ENCODE peak calls at places on chromosomes 3 and 15, in ten cellular contexts. B is adrenal gland, U is A549, F is transverse colon, K is uterus, J is K562, A is heart left ventricle, H is gastrocnemius medialis, T is suprapubic skin, Y is spleen. V is an unnamed sample.

GRCh38 chr3:10160346-10160745 is 4.4 kb upstream of the IRAK2 start:
- DNase-seq in B (no peak), U (no peak), F (no peak), K (no peak), J (no peak), A (no peak), H (no peak), T (no peak), Y (no peak), V (no peak)

GRCh38 chr15:101240364-101240763 is 11.5 kb downstream of the CHSY1 start:
- DNase-seq in B (peak; percentile 70), U (no peak), F (no peak), K (no peak), J (no peak), A (no peak), H (no peak), T (no peak), Y (no peak), V (no peak)

GRCh38 chr3:173336261-173336660 is 61.3 kb upstream of the NLGN1 start:
- DNase-seq in B (no peak), U (no peak), F (no peak), K (no peak), J (no peak), A (no peak), H (no peak), T (no peak), Y (no peak), V (no peak)

GRCh38 chr3:184746131-184747120 is 34.6 kb upstream of the MAGEF1 start:
- DNase-seq in B (no peak), U (no peak), F (no peak), K (no peak), J (no peak), A (no peak), H (no peak), T (peak; percentile 37), Y (peak; percentile 62), V (no peak)

GRCh38 chr3:106720510-106720909 is 656.7 kb upstream of the CCDC54 start:
- DNase-seq in B (no peak), U (no peak), F (no peak), K (no peak), J (no peak), A (no peak), H (no peak), T (no peak), Y (no peak), V (no peak)

GRCh38 chr15:73851679-73852078 is 21.7 kb upstream of the TBC1D21 start:
- DNase-seq in B (peak; percentile 37), U (peak; percentile 44), F (peak; percentile 12), K (no peak), J (peak; percentile 25), A (no peak), H (no peak), T (peak; percentile 28), Y (no peak), V (no peak)

GRCh38 chr3:13399603-13400002 is 20.5 kb downstream of the NUP210 start:
- DNase-seq in B (no peak), U (no peak), F (no peak), K (no peak), J (no peak), A (no peak), H (no peak), T (no peak), Y (no peak), V (no peak)

GRCh38 chr15:64161688-64162477 is 939 bp downstream of the PPIB start:
- DNase-seq in B (no peak), U (no peak), F (no peak), K (no peak), J (no peak), A (no peak), H (no peak), T (no peak), Y (no peak), V (no peak)

GRCh38 chr15:78509726-78510312 is 2.4 kb downstream of the HYKK start:
- DNase-seq in B (no peak), U (no peak), F (no peak), K (no peak), J (no peak), A (no peak), H (no peak), T (no peak), Y (no peak), V (no peak)

GRCh38 chr3:186609247-186609868 is 3.5 kb upstream of the AHSG start:
- DNase-seq in B (peak; percentile 3), U (peak; percentile 41), F (no peak), K (no peak), J (no peak), A (no peak), H (no peak), T (no peak), Y (no peak), V (no peak)

GRCh38 chr3:13854492-13854891 is 25.4 kb downstream of the WNT7A start:
- DNase-seq in B (no peak), U (no peak), F (no peak), K (no peak), J (no peak), A (no peak), H (no peak), T (no peak), Y (peak; percentile 71), V (no peak)

GRCh38 chr3:125240496-125240895 is 27.9 kb upstream of the SLC12A8 start:
- DNase-seq in B (peak; percentile 34), U (no peak), F (no peak), K (no peak), J (no peak), A (no peak), H (no peak), T (no peak), Y (no peak), V (no peak)

GRCh38 chr3:40939113-40940070 is 259.9 kb upstream of the CTNNB1 start:
- DNase-seq in B (no peak), U (peak; percentile 7), F (no peak), K (no peak), J (no peak), A (no peak), H (peak; percentile 27), T (no peak), Y (no peak), V (no peak)

GRCh38 chr3:45942051-45942825 is 1.0 kb upstream of the CXCR6 start:
- DNase-seq in B (peak; percentile 29), U (no peak), F (no peak), K (no peak), J (no peak), A (peak; percentile 33), H (no peak), T (no peak), Y (no peak), V (no peak)

DNA sequence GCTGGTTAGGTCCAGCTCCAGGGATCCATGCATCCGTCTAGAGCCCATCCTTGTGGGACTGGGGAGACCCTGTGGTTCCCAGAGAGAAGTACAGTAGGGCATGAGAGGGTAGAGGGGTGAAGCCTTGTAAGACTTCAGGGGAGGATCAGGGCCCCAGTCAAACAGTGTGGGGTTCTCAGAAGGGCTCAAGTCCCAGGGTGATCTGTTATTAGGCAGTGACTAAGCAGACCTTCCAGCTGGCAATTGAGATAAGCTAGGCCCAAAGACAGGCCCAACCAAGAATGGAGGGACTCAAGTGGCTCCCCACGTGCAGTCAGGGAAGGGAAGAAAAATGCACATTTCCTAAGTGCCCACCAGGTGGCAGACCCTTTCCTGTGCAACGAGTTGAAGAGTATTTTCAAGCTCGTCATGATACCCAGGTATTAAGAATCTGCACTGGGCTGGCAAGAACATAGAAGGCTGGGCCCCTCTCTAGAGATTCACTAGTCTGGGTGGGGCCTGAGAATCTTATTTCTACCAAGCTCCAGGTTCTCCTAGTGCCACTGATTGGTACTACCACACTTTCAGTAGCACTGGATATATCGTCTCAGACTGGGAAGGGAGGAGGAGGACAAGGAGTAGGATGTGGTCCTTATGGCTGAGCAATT is 240.8 kb downstream of the NR1D2 start:
- DNase-seq in B (peak; percentile 34), U (peak; percentile 74), F (peak; percentile 18), K (peak; percentile 32), J (peak; percentile 88), A (no peak), H (peak; percentile 31), T (no peak), Y (no peak), V (no peak)
- TF ChIP-seq POLR2A in B (no peak), U (no peak), F (no peak), K (no peak), J (no peak), A (no peak), H (no peak), T (no peak), Y (no peak), V (no peak)

GRCh38 chr3:159857840-159858239 is 130.8 kb upstream of the IL12A start:
- DNase-seq in B (no peak), U (no peak), F (no peak), K (no peak), J (no peak), A (no peak), H (peak; percentile 73), T (no peak), Y (no peak), V (no peak)

GRCh38 chr3:159859424-159859823 is 129.2 kb upstream of the IL12A start:
- DNase-seq in B (no peak), U (no peak), F (no peak), K (no peak), J (no peak), A (no peak), H (no peak), T (no peak), Y (no peak), V (no peak)

GRCh38 chr3:159859836-159860235 is 128.8 kb upstream of the IL12A start:
- DNase-seq in B (no peak), U (no peak), F (no peak), K (no peak), J (no peak), A (no peak), H (no peak), T (no peak), Y (no peak), V (no peak)

GRCh38 chr3:159860269-159860668 is 128.4 kb upstream of the IL12A start:
- DNase-seq in B (no peak), U (no peak), F (no peak), K (no peak), J (no peak), A (no peak), H (no peak), T (no peak), Y (no peak), V (no peak)

GRCh38 chr3:159858650-159859049 is 130.0 kb upstream of the IL12A start:
- DNase-seq in B (no peak), U (no peak), F (no peak), K (no peak), J (no peak), A (no peak), H (no peak), T (no peak), Y (no peak), V (no peak)
- H3K27ac ChIP-seq in B (no peak overlapping the region), U (no peak overlapping the region), F (no peak overlapping the region), K (no peak overlapping the region), J (no peak overlapping the region), A (peak overlapping the region; percentile 87), H (peak overlapping the region; percentile 86), T (no peak overlapping the region), Y (no peak overlapping the region), V (no peak overlapping the region)

GRCh38 chr15:41940441-41940857 is 31.9 kb downstream of the EHD4 start:
- DNase-seq in B (no peak), U (peak; percentile 38), F (no peak), K (no peak), J (no peak), A (no peak), H (no peak), T (peak; percentile 61), Y (no peak), V (no peak)
- TF ChIP-seq POLR2A in B (no peak), U (no peak), F (no peak), K (no peak), J (no peak), A (no peak), H (no peak), T (no peak), Y (no peak), V (no peak)

GRCh38 chr3:128241741-128242140 is 88.5 kb downstream of the EEFSEC start:
- DNase-seq in B (no peak), U (no peak), F (no peak), K (no peak), J (no peak), A (no peak), H (no peak), T (no peak), Y (no peak), V (no peak)
- H3K27ac ChIP-seq in B (no peak overlapping the region), U (no peak overlapping the region), F (no peak overlapping the region), K (no peak overlapping the region), J (no peak overlapping the region), A (no peak overlapping the region), H (no peak overlapping the region), T (no peak overlapping the region), Y (no peak overlapping the region), V (no peak overlapping the region)